ENCODE peak calls at places on chromosomes 5 and 9, in eight cellular contexts. One of them, this sample, is unnamed.

GRCh38 chr9:86941196-86941595 is 6.1 kb downstream of the GAS1 start:
- DNase-seq in hippocampal formation: no peak
- DNase-seq in NCI-H187: no peak
- DNase-seq in COR-L47: no peak
- DNase-seq in stimulated activated CD8-positive, alpha-beta memory T cell treated with anti-CD3 and anti-CD28 coated beads, Interleukin-7, amount 100 ng/mL, for 24 hours: no peak
- DNase-seq in mucosa of gallbladder: no peak
- DNase-seq in sciatic nerve: no peak
- DNase-seq in astrocyte of the hippocampus: no peak
- DNase-seq in this sample: no peak

GRCh38 chr5:156477196-156477595 is 150.2 kb downstream of the SGCD start:
- DNase-seq in stimulated activated CD8-positive, alpha-beta memory T cell treated with anti-CD3 and anti-CD28 coated beads, Interleukin-7, amount 100 ng/mL, for 24 hours: no peak
- DNase-seq in COR-L47: no peak
- DNase-seq in mucosa of gallbladder: no peak
- DNase-seq in astrocyte of the hippocampus: no peak
- DNase-seq in sciatic nerve: no peak
- DNase-seq in NCI-H187: no peak
- DNase-seq in hippocampal formation: no peak
- DNase-seq in this sample: no peak

GRCh38 chr5:61658592-61659008 is 326.5 kb downstream of the ZSWIM6 start:
- DNase-seq in astrocyte of the hippocampus: peak
- DNase-seq in stimulated activated CD8-positive, alpha-beta memory T cell treated with anti-CD3 and anti-CD28 coated beads, Interleukin-7, amount 100 ng/mL, for 24 hours: peak
- DNase-seq in COR-L47: peak
- DNase-seq in sciatic nerve: peak
- DNase-seq in hippocampal formation: peak
- DNase-seq in mucosa of gallbladder: peak
- DNase-seq in NCI-H187: peak
- DNase-seq in this sample: peak

GRCh38 chr9:115672477-115673316 is 480.9 kb upstream of the PAPPA start:
- DNase-seq in astrocyte of the hippocampus: peak
- DNase-seq in sciatic nerve: no peak
- DNase-seq in NCI-H187: no peak
- DNase-seq in stimulated activated CD8-positive, alpha-beta memory T cell treated with anti-CD3 and anti-CD28 coated beads, Interleukin-7, amount 100 ng/mL, for 24 hours: no peak
- DNase-seq in COR-L47: no peak
- DNase-seq in mucosa of gallbladder: no peak
- DNase-seq in hippocampal formation: no peak
- DNase-seq in this sample: no peak

GRCh38 chr9:27353405-27354229 is 56.7 kb upstream of the EQTN start:
- DNase-seq in hippocampal formation: peak
- DNase-seq in mucosa of gallbladder: no peak
- DNase-seq in NCI-H187: no peak
- DNase-seq in COR-L47: peak
- DNase-seq in sciatic nerve: no peak
- DNase-seq in stimulated activated CD8-positive, alpha-beta memory T cell treated with anti-CD3 and anti-CD28 coated beads, Interleukin-7, amount 100 ng/mL, for 24 hours: no peak
- DNase-seq in astrocyte of the hippocampus: no peak
- DNase-seq in this sample: peak

GRCh38 chr5:151004499-151004898 is 15.9 kb upstream of the GPX3 start:
- DNase-seq in mucosa of gallbladder: no peak
- DNase-seq in COR-L47: no peak
- DNase-seq in hippocampal formation: no peak
- DNase-seq in astrocyte of the hippocampus: no peak
- DNase-seq in NCI-H187: no peak
- DNase-seq in stimulated activated CD8-positive, alpha-beta memory T cell treated with anti-CD3 and anti-CD28 coated beads, Interleukin-7, amount 100 ng/mL, for 24 hours: no peak
- DNase-seq in sciatic nerve: no peak
- DNase-seq in this sample: no peak

GRCh38 chr5:45454114-45454513 is 242.1 kb downstream of the HCN1 start:
- DNase-seq in hippocampal formation: peak
- DNase-seq in sciatic nerve: no peak
- DNase-seq in COR-L47: no peak
- DNase-seq in astrocyte of the hippocampus: peak
- DNase-seq in stimulated activated CD8-positive, alpha-beta memory T cell treated with anti-CD3 and anti-CD28 coated beads, Interleukin-7, amount 100 ng/mL, for 24 hours: no peak
- DNase-seq in NCI-H187: no peak
- DNase-seq in mucosa of gallbladder: peak
- DNase-seq in this sample: no peak

GRCh38 chr9:75950983-75951382 is 60.5 kb downstream of the PCSK5 start:
- DNase-seq in mucosa of gallbladder: peak
- DNase-seq in hippocampal formation: no peak
- DNase-seq in sciatic nerve: no peak
- DNase-seq in NCI-H187: no peak
- DNase-seq in stimulated activated CD8-positive, alpha-beta memory T cell treated with anti-CD3 and anti-CD28 coated beads, Interleukin-7, amount 100 ng/mL, for 24 hours: no peak
- DNase-seq in COR-L47: no peak
- DNase-seq in astrocyte of the hippocampus: no peak
- DNase-seq in this sample: no peak

GRCh38 chr5:139459451-139459934 is 3.0 kb downstream of the ECSCR start:
- DNase-seq in mucosa of gallbladder: no peak
- DNase-seq in COR-L47: no peak
- DNase-seq in sciatic nerve: no peak
- DNase-seq in stimulated activated CD8-positive, alpha-beta memory T cell treated with anti-CD3 and anti-CD28 coated beads, Interleukin-7, amount 100 ng/mL, for 24 hours: no peak
- DNase-seq in NCI-H187: no peak
- DNase-seq in hippocampal formation: no peak
- DNase-seq in astrocyte of the hippocampus: peak
- DNase-seq in this sample: peak

GRCh38 chr9:91151014-91151740 is 210.5 kb downstream of the AUH start:
- DNase-seq in astrocyte of the hippocampus: peak
- DNase-seq in hippocampal formation: no peak
- DNase-seq in mucosa of gallbladder: no peak
- DNase-seq in sciatic nerve: no peak
- DNase-seq in COR-L47: no peak
- DNase-seq in NCI-H187: no peak
- DNase-seq in stimulated activated CD8-positive, alpha-beta memory T cell treated with anti-CD3 and anti-CD28 coated beads, Interleukin-7, amount 100 ng/mL, for 24 hours: no peak
- DNase-seq in this sample: no peak

GRCh38 chr5:175810457-175810856 is 60.9 kb upstream of the CPLX2 start:
- DNase-seq in COR-L47: no peak
- DNase-seq in astrocyte of the hippocampus: no peak
- DNase-seq in mucosa of gallbladder: no peak
- DNase-seq in stimulated activated CD8-positive, alpha-beta memory T cell treated with anti-CD3 and anti-CD28 coated beads, Interleukin-7, amount 100 ng/mL, for 24 hours: no peak
- DNase-seq in NCI-H187: no peak
- DNase-seq in sciatic nerve: no peak
- DNase-seq in hippocampal formation: no peak
- DNase-seq in this sample: peak

GRCh38 chr5:59097116-59097515 is 514.2 kb downstream of the RAB3C start:
- DNase-seq in COR-L47: no peak
- DNase-seq in hippocampal formation: no peak
- DNase-seq in stimulated activated CD8-positive, alpha-beta memory T cell treated with anti-CD3 and anti-CD28 coated beads, Interleukin-7, amount 100 ng/mL, for 24 hours: no peak
- DNase-seq in mucosa of gallbladder: no peak
- DNase-seq in astrocyte of the hippocampus: peak
- DNase-seq in sciatic nerve: no peak
- DNase-seq in NCI-H187: no peak
- DNase-seq in this sample: no peak

GRCh38 chr9:36571333-36571732 is 1.4 kb upstream of the MELK start:
- DNase-seq in mucosa of gallbladder: no peak
- DNase-seq in astrocyte of the hippocampus: no peak
- DNase-seq in NCI-H187: no peak
- DNase-seq in COR-L47: no peak
- DNase-seq in hippocampal formation: no peak
- DNase-seq in sciatic nerve: no peak
- DNase-seq in stimulated activated CD8-positive, alpha-beta memory T cell treated with anti-CD3 and anti-CD28 coated beads, Interleukin-7, amount 100 ng/mL, for 24 hours: no peak
- DNase-seq in this sample: no peak

GRCh38 chr9:4674783-4675182 is 4.6 kb upstream of the CDC37L1 start:
- DNase-seq in COR-L47: no peak
- DNase-seq in astrocyte of the hippocampus: peak
- DNase-seq in NCI-H187: no peak
- DNase-seq in stimulated activated CD8-positive, alpha-beta memory T cell treated with anti-CD3 and anti-CD28 coated beads, Interleukin-7, amount 100 ng/mL, for 24 hours: no peak
- DNase-seq in hippocampal formation: no peak
- DNase-seq in mucosa of gallbladder: no peak
- DNase-seq in sciatic nerve: no peak
- DNase-seq in this sample: no peak

GRCh38 chr5:33166971-33167370 is 273.8 kb upstream of the TARS1 start:
- DNase-seq in sciatic nerve: no peak
- DNase-seq in mucosa of gallbladder: no peak
- DNase-seq in NCI-H187: no peak
- DNase-seq in stimulated activated CD8-positive, alpha-beta memory T cell treated with anti-CD3 and anti-CD28 coated beads, Interleukin-7, amount 100 ng/mL, for 24 hours: no peak
- DNase-seq in astrocyte of the hippocampus: no peak
- DNase-seq in COR-L47: no peak
- DNase-seq in hippocampal formation: no peak
- DNase-seq in this sample: no peak

GRCh38 chr9:89553451-89554020 is 51.3 kb upstream of the GADD45G start:
- DNase-seq in stimulated activated CD8-positive, alpha-beta memory T cell treated with anti-CD3 and anti-CD28 coated beads, Interleukin-7, amount 100 ng/mL, for 24 hours: no peak
- DNase-seq in hippocampal formation: no peak
- DNase-seq in COR-L47: no peak
- DNase-seq in astrocyte of the hippocampus: no peak
- DNase-seq in mucosa of gallbladder: no peak
- DNase-seq in sciatic nerve: no peak
- DNase-seq in NCI-H187: peak
- DNase-seq in this sample: no peak

GRCh38 chr5:22649076-22649475 is 204.1 kb downstream of the CDH12 start:
- DNase-seq in sciatic nerve: no peak
- DNase-seq in astrocyte of the hippocampus: no peak
- DNase-seq in NCI-H187: no peak
- DNase-seq in COR-L47: peak
- DNase-seq in hippocampal formation: no peak
- DNase-seq in stimulated activated CD8-positive, alpha-beta memory T cell treated with anti-CD3 and anti-CD28 coated beads, Interleukin-7, amount 100 ng/mL, for 24 hours: no peak
- DNase-seq in mucosa of gallbladder: peak
- DNase-seq in this sample: no peak

GRCh38 chr5:158320934-158321333 is 462.0 kb upstream of the CLINT1 start:
- DNase-seq in astrocyte of the hippocampus: no peak
- DNase-seq in stimulated activated CD8-positive, alpha-beta memory T cell treated with anti-CD3 and anti-CD28 coated beads, Interleukin-7, amount 100 ng/mL, for 24 hours: no peak
- DNase-seq in NCI-H187: no peak
- DNase-seq in hippocampal formation: no peak
- DNase-seq in COR-L47: no peak
- DNase-seq in mucosa of gallbladder: no peak
- DNase-seq in sciatic nerve: no peak
- DNase-seq in this sample: no peak

GRCh38 chr5:132495672-132496630 is 5.4 kb upstream of the IRF1 start:
- DNase-seq in stimulated activated CD8-positive, alpha-beta memory T cell treated with anti-CD3 and anti-CD28 coated beads, Interleukin-7, amount 100 ng/mL, for 24 hours: no peak
- DNase-seq in sciatic nerve: peak
- DNase-seq in astrocyte of the hippocampus: peak
- DNase-seq in mucosa of gallbladder: peak
- DNase-seq in COR-L47: peak
- DNase-seq in hippocampal formation: peak
- DNase-seq in NCI-H187: peak
- DNase-seq in this sample: peak

GRCh38 chr5:124755565-124755964 is 9.1 kb upstream of the ZNF608 start:
- DNase-seq in sciatic nerve: no peak
- DNase-seq in hippocampal formation: peak
- DNase-seq in stimulated activated CD8-positive, alpha-beta memory T cell treated with anti-CD3 and anti-CD28 coated beads, Interleukin-7, amount 100 ng/mL, for 24 hours: no peak
- DNase-seq in mucosa of gallbladder: no peak
- DNase-seq in astrocyte of the hippocampus: peak
- DNase-seq in COR-L47: peak
- DNase-seq in NCI-H187: no peak
- DNase-seq in this sample: no peak

GRCh38 chr5:93512799-93513198 is 68.2 kb downstream of the NR2F1-AS1 start:
- DNase-seq in astrocyte of the hippocampus: peak
- DNase-seq in NCI-H187: no peak
- DNase-seq in stimulated activated CD8-positive, alpha-beta memory T cell treated with anti-CD3 and anti-CD28 coated beads, Interleukin-7, amount 100 ng/mL, for 24 hours: no peak
- DNase-seq in mucosa of gallbladder: no peak
- DNase-seq in sciatic nerve: no peak
- DNase-seq in COR-L47: no peak
- DNase-seq in hippocampal formation: no peak
- DNase-seq in this sample: no peak

GRCh38 chr9:112322701-112323377 is 10.6 kb downstream of the PTBP3 start:
- DNase-seq in sciatic nerve: no peak
- DNase-seq in hippocampal formation: no peak
- DNase-seq in COR-L47: no peak
- DNase-seq in mucosa of gallbladder: no peak
- DNase-seq in stimulated activated CD8-positive, alpha-beta memory T cell treated with anti-CD3 and anti-CD28 coated beads, Interleukin-7, amount 100 ng/mL, for 24 hours: no peak
- DNase-seq in astrocyte of the hippocampus: no peak
- DNase-seq in NCI-H187: no peak
- DNase-seq in this sample: no peak

GRCh38 chr9:127004946-127005769 is 90.6 kb downstream of the RALGPS1 start:
- DNase-seq in stimulated activated CD8-positive, alpha-beta memory T cell treated with anti-CD3 and anti-CD28 coated beads, Interleukin-7, amount 100 ng/mL, for 24 hours: no peak
- DNase-seq in mucosa of gallbladder: no peak
- DNase-seq in hippocampal formation: no peak
- DNase-seq in COR-L47: no peak
- DNase-seq in NCI-H187: no peak
- DNase-seq in sciatic nerve: no peak
- DNase-seq in astrocyte of the hippocampus: peak
- DNase-seq in this sample: no peak

GRCh38 chr5:153209016-153209415 is 281.5 kb upstream of the GRIA1 start:
- DNase-seq in NCI-H187: no peak
- DNase-seq in stimulated activated CD8-positive, alpha-beta memory T cell treated with anti-CD3 and anti-CD28 coated beads, Interleukin-7, amount 100 ng/mL, for 24 hours: no peak
- DNase-seq in COR-L47: no peak
- DNase-seq in astrocyte of the hippocampus: no peak
- DNase-seq in hippocampal formation: no peak
- DNase-seq in sciatic nerve: no peak
- DNase-seq in mucosa of gallbladder: no peak
- DNase-seq in this sample: no peak

GRCh38 chr9:25964239-25964638 is 286.0 kb upstream of the TUSC1 start:
- DNase-seq in astrocyte of the hippocampus: peak
- DNase-seq in COR-L47: peak
- DNase-seq in NCI-H187: peak
- DNase-seq in hippocampal formation: peak
- DNase-seq in stimulated activated CD8-positive, alpha-beta memory T cell treated with anti-CD3 and anti-CD28 coated beads, Interleukin-7, amount 100 ng/mL, for 24 hours: no peak
- DNase-seq in mucosa of gallbladder: peak
- DNase-seq in sciatic nerve: no peak
- DNase-seq in this sample: no peak